ENCODE peak calls at places on chromosomes 12 and 14, in eight cellular contexts. P, J, K, M, E, X, D and A are unnamed samples.

GRCh38 chr14:96920023-96920422 is 122.8 kb downstream of the VRK1 start:
- DNase-seq in P (no peak), J (no peak), K (no peak), M (no peak), E (no peak), X (no peak), D (no peak), A (no peak)

GRCh38 chr14:97978336-97978735 is 1181.2 kb downstream of the VRK1 start:
- DNase-seq in P (peak), J (peak), K (peak), M (peak), E (peak), X (no peak), D (peak), A (peak)

GRCh38 chr14:67532998-67533753 is at the start of gene PLEKHH1:
- DNase-seq in P (peak), J (peak), K (peak), M (peak), E (peak), X (no peak), D (peak), A (peak)

GRCh38 chr12:1179128-1179527 is 188.1 kb downstream of the ERC1 start:
- DNase-seq in P (no peak), J (no peak), K (no peak), M (no peak), E (no peak), X (no peak), D (no peak), A (no peak)

GRCh38 chr14:103315368-103315911 is 18.6 kb upstream of the EIF5 start:
- DNase-seq in P (peak), J (no peak), K (peak), M (no peak), E (peak), X (no peak), D (peak), A (no peak)

GRCh38 chr14:89678715-89679220 is 261.7 kb upstream of the FOXN3 start:
- DNase-seq in P (no peak), J (no peak), K (peak), M (no peak), E (no peak), X (no peak), D (no peak), A (no peak)

GRCh38 chr12:51721281-51721940 is 127.1 kb downstream of the FIGNL2 start:
- DNase-seq in P (no peak), J (no peak), K (peak), M (no peak), E (no peak), X (no peak), D (peak), A (no peak)

GRCh38 chr12:80954857-80955520 is 17.3 kb upstream of the LIN7A start:
- DNase-seq in P (no peak), J (no peak), K (no peak), M (no peak), E (no peak), X (no peak), D (no peak), A (no peak)

GRCh38 chr12:19440019-19440858 is 947 bp downstream of the AEBP2 start:
- DNase-seq in P (peak), J (peak), K (peak), M (peak), E (peak), X (peak), D (peak), A (peak)

GRCh38 chr14:105863296-105864108 is 337.1 kb downstream of the TMEM121 start:
- DNase-seq in P (no peak), J (no peak), K (no peak), M (peak), E (no peak), X (peak), D (no peak), A (no peak)

GRCh38 chr14:73829526-73830431 is 21.9 kb upstream of the PTGR2 start:
- DNase-seq in P (no peak), J (no peak), K (peak), M (no peak), E (peak), X (no peak), D (no peak), A (no peak)

GRCh38 chr12:13425766-13426165 is 229.2 kb downstream of the EMP1 start:
- DNase-seq in P (no peak), J (no peak), K (peak), M (no peak), E (peak), X (no peak), D (no peak), A (no peak)

GRCh38 chr12:42003031-42003430 is 141.6 kb downstream of the GXYLT1 start:
- DNase-seq in P (no peak), J (no peak), K (no peak), M (no peak), E (no peak), X (no peak), D (no peak), A (no peak)

GRCh38 chr12:11810962-11811361 is 161.5 kb downstream of the ETV6 start:
- DNase-seq in P (no peak), J (no peak), K (no peak), M (no peak), E (no peak), X (no peak), D (no peak), A (no peak)

GRCh38 chr14:99381688-99382060 is 99.0 kb downstream of the SETD3 start:
- DNase-seq in P (no peak), J (no peak), K (no peak), M (no peak), E (no peak), X (no peak), D (no peak), A (no peak)
- TF ChIP-seq CTCF in P (no peak), J (no peak), K (no peak), M (no peak), E (no peak), X (no peak), D (no peak), A (no peak)

DNA sequence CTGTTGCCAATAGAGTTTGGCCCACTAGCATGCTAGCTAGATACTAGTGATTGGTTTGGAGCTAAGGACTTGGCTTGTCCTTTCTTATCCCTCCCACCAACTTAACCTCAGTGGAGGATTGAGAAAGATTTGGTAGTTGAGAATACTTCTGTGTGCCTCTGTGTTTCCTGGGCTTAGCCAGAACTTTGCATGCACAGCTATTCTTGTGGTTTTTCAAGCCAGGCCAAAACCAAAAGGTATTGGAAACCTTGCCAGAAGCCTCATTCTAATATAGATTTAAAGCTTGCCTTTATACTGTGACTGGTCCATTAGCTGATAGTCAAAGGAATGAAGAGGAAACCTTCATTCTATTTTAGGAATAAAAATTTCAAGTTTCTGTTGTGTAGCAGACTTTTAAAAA is 188.5 kb downstream of the CCDC91 start:
- DNase-seq in P (no peak), J (no peak), K (peak), M (no peak), E (no peak), X (no peak), D (no peak), A (no peak)
- TF ChIP-seq CTCF in P (no peak), J (no peak), K (no peak), M (no peak), E (no peak), X (no peak), D (no peak), A (no peak)

GRCh38 chr12:90896164-90896563 is 58.8 kb downstream of the CCER1 start:
- DNase-seq in P (no peak), J (peak), K (peak), M (no peak), E (peak), X (no peak), D (no peak), A (no peak)
- TF ChIP-seq CTCF in P (no peak), J (no peak), K (no peak), M (no peak), E (no peak), X (no peak), D (no peak), A (no peak)

GRCh38 chr12:122503147-122503751 is 2.5 kb upstream of the ZCCHC8 start:
- DNase-seq in P (no peak), J (no peak), K (no peak), M (no peak), E (no peak), X (peak), D (no peak), A (no peak)

GRCh38 chr12:122501489-122501989 is 807 bp upstream of the ZCCHC8 start:
- DNase-seq in P (no peak), J (no peak), K (no peak), M (no peak), E (no peak), X (no peak), D (no peak), A (no peak)

GRCh38 chr12:122503783-122504590 is 3.3 kb upstream of the ZCCHC8 start:
- DNase-seq in P (no peak), J (no peak), K (no peak), M (no peak), E (no peak), X (no peak), D (no peak), A (no peak)

GRCh38 chr12:122499991-122500684 is 594 bp downstream of the ZCCHC8 start:
- DNase-seq in P (peak), J (peak), K (peak), M (peak), E (peak), X (peak), D (peak), A (peak)

DNA sequence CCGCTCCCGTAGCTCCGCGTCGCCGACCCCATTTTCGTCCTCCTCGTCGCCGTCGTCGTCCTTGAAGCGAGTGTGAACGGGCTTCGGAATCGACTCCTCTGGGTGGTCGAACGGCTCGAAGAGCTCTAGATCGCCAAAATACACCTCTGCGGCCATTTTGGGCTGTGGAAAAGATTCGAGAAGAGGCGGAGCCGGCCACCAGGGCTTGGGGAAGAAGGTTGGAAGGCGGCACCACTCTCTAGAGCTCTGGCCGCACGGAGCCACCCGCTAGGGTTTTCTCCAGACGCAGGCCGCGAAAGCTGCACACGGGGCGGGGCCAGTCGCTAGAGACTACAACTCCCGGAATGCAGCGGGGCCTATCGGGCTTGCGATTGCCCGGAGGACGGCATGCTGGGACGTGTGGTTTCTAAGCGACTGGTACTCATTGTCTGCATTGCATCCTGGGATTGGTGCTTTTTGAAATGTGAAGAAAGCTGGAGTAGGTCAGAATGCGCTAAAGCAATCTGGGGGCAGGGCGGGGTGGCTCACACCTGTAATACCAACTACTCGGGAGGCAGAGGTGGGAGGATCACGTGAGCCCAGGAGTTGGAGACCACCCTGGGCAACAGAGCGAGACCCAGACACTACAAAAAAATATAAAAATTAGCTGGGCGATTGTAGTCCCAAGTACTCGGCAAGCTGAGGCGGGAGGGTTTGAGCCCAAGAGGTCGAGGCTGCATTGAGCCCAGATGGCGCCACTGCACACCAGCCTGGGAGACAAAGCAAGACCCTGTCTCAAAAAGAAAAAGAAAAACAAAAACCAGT is at the start of gene ZCCHC8:
- DNase-seq in P (peak), J (peak), K (peak), M (peak), E (peak), X (peak), D (peak), A (peak)
- TF ChIP-seq CTCF in P (peak), J (peak), K (peak), M (no peak), E (peak), X (peak), D (no peak), A (peak)

DNA sequence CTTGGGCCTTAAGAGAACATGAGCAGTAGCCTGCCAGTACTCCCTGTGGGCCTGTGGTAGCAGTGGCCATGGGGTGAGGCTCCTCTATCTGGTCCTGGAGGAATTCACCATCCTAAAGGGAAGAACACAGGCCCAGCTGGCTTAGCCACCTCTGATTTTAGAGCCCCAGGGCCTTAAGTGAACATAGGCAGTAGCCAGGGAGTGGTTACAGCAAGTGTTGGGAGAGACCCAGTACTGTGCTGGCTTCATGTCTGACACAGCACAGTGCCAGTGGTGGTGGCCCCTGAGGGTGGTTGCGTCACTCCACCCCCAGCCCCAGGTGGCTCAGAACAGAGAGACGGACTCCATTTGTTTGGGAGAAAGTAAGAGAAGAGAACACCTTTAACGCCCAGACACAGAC is 105.1 kb downstream of the TXNDC16 start:
- DNase-seq in P (no peak), J (no peak), K (no peak), M (no peak), E (no peak), X (no peak), D (no peak), A (no peak)
- TF ChIP-seq CTCF in P (no peak), J (no peak), K (no peak), M (no peak), E (no peak), X (no peak), D (no peak), A (no peak)

GRCh38 chr12:7075931-7076330 is 15.4 kb downstream of the C1S start:
- DNase-seq in P (no peak), J (no peak), K (peak), M (no peak), E (peak), X (no peak), D (no peak), A (no peak)

GRCh38 chr12:7075518-7075917 is 15.0 kb downstream of the C1S start:
- DNase-seq in P (no peak), J (no peak), K (no peak), M (no peak), E (no peak), X (no peak), D (no peak), A (no peak)

GRCh38 chr12:7079826-7080125 is 12.5 kb downstream of the C1R start:
- DNase-seq in P (no peak), J (no peak), K (peak), M (no peak), E (peak), X (no peak), D (no peak), A (no peak)

GRCh38 chr12:7076493-7076892 is 15.8 kb downstream of the C1R start:
- DNase-seq in P (no peak), J (no peak), K (no peak), M (no peak), E (no peak), X (no peak), D (no peak), A (no peak)

DNA sequence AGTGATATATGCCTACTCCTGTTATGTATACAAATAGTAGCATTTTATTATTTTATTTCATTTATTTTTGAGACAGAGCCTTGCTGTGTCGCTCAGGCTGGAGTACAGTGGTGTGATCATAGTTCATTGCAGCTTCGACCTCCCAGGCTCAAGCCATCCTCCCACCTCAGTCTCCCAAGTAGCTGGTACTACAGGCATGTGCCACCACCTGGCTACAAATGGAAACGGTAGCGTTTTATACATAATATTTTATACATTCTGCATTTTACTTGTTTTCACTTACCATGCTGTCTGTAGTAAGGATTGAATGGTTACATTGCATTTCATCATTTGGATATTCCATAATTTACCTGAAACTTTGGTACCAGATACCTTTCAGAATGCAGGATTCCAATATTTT is 14.1 kb downstream of the C1R start:
- DNase-seq in P (no peak), J (no peak), K (no peak), M (no peak), E (no peak), X (no peak), D (no peak), A (no peak)
- TF ChIP-seq CTCF in P (no peak), J (peak), K (no peak), M (no peak), E (no peak), X (peak), D (no peak), A (no peak)

DNA sequence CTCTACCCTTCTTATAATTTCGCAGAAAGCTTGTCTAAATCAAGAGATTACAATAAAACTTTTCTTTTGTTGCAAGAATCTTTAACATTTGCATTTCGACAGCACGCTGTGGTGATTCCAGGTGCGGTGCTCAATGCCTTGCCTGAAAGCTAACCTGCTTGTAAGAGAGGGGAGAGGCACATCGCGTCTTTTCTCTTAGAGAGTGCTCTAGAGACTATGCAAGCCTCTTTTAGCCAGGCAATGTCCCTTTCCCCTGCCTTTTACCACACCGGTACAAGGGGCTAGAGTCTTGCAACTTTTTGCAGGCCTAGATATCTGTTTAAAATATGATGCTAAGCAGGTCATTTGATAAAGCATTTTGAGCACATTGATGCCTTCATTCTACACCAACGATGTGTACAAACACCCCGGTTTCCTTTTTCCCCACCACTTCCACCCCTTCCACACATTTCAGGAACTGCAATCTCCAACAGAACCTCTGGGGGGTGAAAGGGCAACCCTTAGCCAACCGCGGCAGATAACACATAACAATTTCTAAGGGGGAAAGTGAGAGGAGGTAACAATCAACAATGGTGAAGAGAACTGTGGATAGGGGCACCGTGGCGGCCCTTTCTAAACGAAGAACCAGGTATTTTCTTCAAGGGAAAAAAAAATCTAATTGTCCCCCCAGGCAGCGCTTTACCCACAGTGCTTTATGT is 1.3 kb downstream of the KITLG start:
- DNase-seq in P (no peak), J (no peak), K (peak), M (peak), E (peak), X (no peak), D (peak), A (peak)
- TF ChIP-seq CTCF in P (no peak), J (peak), K (peak), M (peak), E (peak), X (no peak), D (peak), A (peak)

GRCh38 chr12:49659753-49660152 is 36.4 kb downstream of the PRPF40B start:
- DNase-seq in P (no peak), J (no peak), K (no peak), M (no peak), E (no peak), X (no peak), D (no peak), A (no peak)
- TF ChIP-seq CTCF in P (no peak), J (no peak), K (no peak), M (no peak), E (no peak), X (no peak), D (no peak), A (no peak)